ENCODE peak calls at places on chromosomes 2 and 18, in eight cellular contexts. O is fibroblast of lung, T is breast epithelium, H is left lung, P is colonic mucosa, S is heart left ventricle, N is tibial artery, U is WERI-Rb-1. B is an unnamed sample.

GRCh38 chr2:105409717-105410116 is 10.9 kb upstream of the FHL2 start:
- DNase-seq in O (peak; percentile 74), T (peak; percentile 63), H (no peak), P (no peak), S (peak; percentile 84), N (peak; percentile 79), U (no peak), B (peak; percentile 92)

GRCh38 chr2:3747032-3747654 is 43.8 kb downstream of the DCDC2C start:
- DNase-seq in O (no peak), T (no peak), H (no peak), P (no peak), S (no peak), N (no peak), U (no peak), B (no peak)

GRCh38 chr2:238220892-238221521 is 17.5 kb upstream of the ILKAP start:
- DNase-seq in O (no peak), T (no peak), H (no peak), P (no peak), S (no peak), N (no peak), U (no peak), B (no peak)

GRCh38 chr18:36130039-36130831 is 536 bp downstream of the ELP2 start:
- DNase-seq in O (no peak), T (no peak), H (no peak), P (no peak), S (no peak), N (no peak), U (no peak), B (no peak)

GRCh38 chr2:234025475-234025874 is 25.0 kb upstream of the SPP2 start:
- DNase-seq in O (no peak), T (no peak), H (no peak), P (no peak), S (no peak), N (no peak), U (no peak), B (no peak)

GRCh38 chr2:11203480-11203879 is 48.2 kb downstream of the SLC66A3 start:
- DNase-seq in O (peak; percentile 46), T (no peak), H (no peak), P (no peak), S (no peak), N (no peak), U (no peak), B (no peak)

GRCh38 chr2:60555066-60555793 is 1.8 kb upstream of the BCL11A start:
- DNase-seq in O (peak; percentile 75), T (no peak), H (peak; percentile 89), P (peak; percentile 83), S (peak; percentile 37), N (no peak), U (peak; percentile 83), B (no peak)

GRCh38 chr2:27245620-27246019 is 17.2 kb downstream of the SLC30A3 start:
- DNase-seq in O (no peak), T (no peak), H (no peak), P (no peak), S (no peak), N (no peak), U (no peak), B (no peak)

GRCh38 chr2:207165121-207166038 is at the start of gene KLF7:
- DNase-seq in O (peak; percentile 44), T (peak; percentile 56), H (peak; percentile 83), P (peak; percentile 33), S (peak; percentile 46), N (peak; percentile 43), U (peak; percentile 31), B (peak; percentile 72)

GRCh38 chr2:7083580-7084509 is 166.6 kb downstream of the RNF144A start:
- DNase-seq in O (peak; percentile 41), T (no peak), H (no peak), P (no peak), S (no peak), N (no peak), U (peak; percentile 53), B (no peak)

GRCh38 chr2:96870631-96871255 is 863 bp upstream of the SEMA4C start:
- DNase-seq in O (no peak), T (no peak), H (peak; percentile 81), P (peak; percentile 75), S (no peak), N (peak; percentile 61), U (peak; percentile 52), B (no peak)

GRCh38 chr18:4134691-4135090 is 320.4 kb downstream of the DLGAP1 start:
- DNase-seq in O (no peak), T (no peak), H (no peak), P (no peak), S (no peak), N (no peak), U (no peak), B (no peak)

GRCh38 chr2:164746713-164747112 is 94.9 kb downstream of the COBLL1 start:
- DNase-seq in O (no peak), T (no peak), H (no peak), P (no peak), S (no peak), N (no peak), U (no peak), B (no peak)

GRCh38 chr18:53153281-53153680 is 813.3 kb downstream of the DCC start:
- DNase-seq in O (no peak), T (no peak), H (no peak), P (no peak), S (no peak), N (no peak), U (peak; percentile 34), B (no peak)

GRCh38 chr2:191678437-191679110 is 638 bp downstream of the NABP1 start:
- DNase-seq in O (no peak), T (no peak), H (peak; percentile 89), P (peak; percentile 78), S (peak; percentile 57), N (peak; percentile 52), U (peak; percentile 43), B (no peak)

GRCh38 chr2:234165421-234165820 is 114.9 kb downstream of the SPP2 start:
- DNase-seq in O (no peak), T (no peak), H (no peak), P (no peak), S (no peak), N (no peak), U (no peak), B (no peak)

GRCh38 chr2:197909377-197909776 is 105.0 kb downstream of the PLCL1 start:
- DNase-seq in O (peak; percentile 74), T (no peak), H (no peak), P (no peak), S (no peak), N (no peak), U (peak; percentile 7), B (no peak)

GRCh38 chr2:80054339-80054675 is 250.2 kb downstream of the LRRTM1 start:
- DNase-seq in O (no peak), T (no peak), H (no peak), P (no peak), S (no peak), N (no peak), U (no peak), B (no peak)

GRCh38 chr18:77811510-77811909 is 561.9 kb downstream of the GALR1 start:
- DNase-seq in O (no peak), T (no peak), H (no peak), P (peak; percentile 51), S (no peak), N (no peak), U (no peak), B (no peak)

GRCh38 chr18:11578799-11579198 is 30.6 kb upstream of the SLC35G4 start:
- DNase-seq in O (no peak), T (no peak), H (no peak), P (no peak), S (no peak), N (no peak), U (no peak), B (no peak)

GRCh38 chr2:190929919-190930318 is 49.3 kb downstream of the GLS start:
- DNase-seq in O (no peak), T (no peak), H (no peak), P (no peak), S (no peak), N (no peak), U (no peak), B (no peak)

GRCh38 chr2:72750977-72751639 is 74.7 kb downstream of the EXOC6B start:
- DNase-seq in O (no peak), T (no peak), H (no peak), P (no peak), S (no peak), N (no peak), U (no peak), B (no peak)

GRCh38 chr2:172864182-172864581 is 128.5 kb downstream of the RAPGEF4 start:
- DNase-seq in O (peak; percentile 61), T (peak; percentile 56), H (no peak), P (peak; percentile 54), S (peak; percentile 35), N (peak; percentile 39), U (peak; percentile 58), B (peak; percentile 72)

GRCh38 chr2:241131531-241131930 is 17.7 kb downstream of the PASK start:
- DNase-seq in O (no peak), T (no peak), H (no peak), P (no peak), S (no peak), N (no peak), U (no peak), B (no peak)
- TF ChIP-seq CTCF in O (no peak), T (no peak), H (no peak), P (no peak), S (no peak), N (no peak), U (no peak), B (no peak)

GRCh38 chr2:135913726-135914365 is 37.6 kb upstream of the MCM6 start:
- DNase-seq in O (peak; percentile 63), T (no peak), H (no peak), P (peak; percentile 35), S (peak; percentile 16), N (no peak), U (no peak), B (no peak)
- H3K27ac ChIP-seq in O (no peak overlapping the region), T (no peak overlapping the region), H (no peak overlapping the region), P (no peak overlapping the region), S (no peak overlapping the region), N (no peak overlapping the region), U (no peak overlapping the region), B (no peak overlapping the region)

GRCh38 chr18:10015941-10016819 is 102.4 kb downstream of the VAPA start:
- DNase-seq in O (peak; percentile 90), T (no peak), H (no peak), P (no peak), S (peak; percentile 42), N (no peak), U (peak; percentile 58), B (no peak)
- TF ChIP-seq CTCF in O (peak; percentile 60), T (no peak), H (peak; percentile 18), P (no peak), S (peak; percentile 60), N (no peak), U (peak; percentile 47), B (peak; percentile 62)

DNA sequence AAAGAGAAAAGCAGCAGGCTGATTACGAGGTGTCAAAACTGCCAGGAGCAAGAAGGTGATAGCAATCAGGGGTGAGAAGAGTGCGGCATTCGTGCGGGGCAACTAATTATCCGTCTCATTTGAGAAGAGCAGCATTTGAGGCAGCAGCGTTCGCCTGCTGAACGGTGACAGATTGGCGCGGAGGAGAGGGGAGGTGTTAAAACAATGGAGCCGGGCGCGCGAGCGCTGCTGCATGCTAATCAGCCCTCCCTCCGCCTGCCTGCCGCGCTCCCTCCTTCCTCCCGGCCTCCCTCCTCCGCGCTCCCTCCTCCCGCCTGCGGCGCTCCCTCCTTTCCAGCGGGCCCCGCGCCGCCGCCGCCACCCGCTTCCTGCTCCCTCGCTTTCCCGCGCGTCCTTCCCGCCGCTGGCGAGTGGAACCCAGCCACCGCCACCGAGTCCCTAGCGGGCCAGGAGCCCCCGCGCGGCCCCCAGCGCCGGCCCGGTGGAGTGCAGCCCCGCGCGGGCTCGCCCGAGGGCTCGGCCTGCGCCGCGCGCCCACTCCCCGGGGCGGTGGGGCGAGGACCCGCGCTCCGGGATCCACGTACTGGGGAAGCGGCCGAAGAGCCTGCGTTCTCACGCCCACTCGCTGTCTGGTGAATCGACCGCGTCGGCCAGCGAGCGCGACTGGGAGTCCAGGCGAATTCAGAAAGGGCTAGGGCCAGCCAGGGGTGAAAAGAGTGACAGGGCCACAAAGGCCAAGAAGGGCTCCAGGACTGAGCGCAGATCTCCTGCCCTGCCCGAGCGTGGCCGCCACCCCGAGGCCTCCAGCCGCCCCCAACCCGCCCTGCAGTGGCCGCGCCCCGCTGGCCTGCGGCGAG is 69.4 kb upstream of the PSMD14 start:
- DNase-seq in O (peak; percentile 39), T (peak; percentile 57), H (peak; percentile 89), P (peak; percentile 74), S (peak; percentile 44), N (peak; percentile 59), U (peak; percentile 85), B (no peak)
- H3K27ac ChIP-seq in O (no peak overlapping the region), T (peak overlapping the region; percentile 35), H (no peak overlapping the region), P (no peak overlapping the region), S (no peak overlapping the region), N (peak overlapping the region; percentile 8), U (peak overlapping the region; percentile 87), B (no peak overlapping the region)

B was measured in right atrium auricular region.